ENCODE peak calls at places on chromosomes 3 and 15, in nine cellular contexts. One of them, this sample, is unnamed.

GRCh38 chr3:49701388-49702077 is 12.2 kb downstream of the RNF123 start:
- DNase-seq in Caco-2: no peak
- DNase-seq in choroid plexus epithelial cell: no peak
- DNase-seq in fibroblast of lung: no peak
- DNase-seq in heart left ventricle: no peak
- DNase-seq in left ventricle myocardium inferior: no peak
- DNase-seq in IMR-90: no peak
- DNase-seq in epithelial cell of esophagus: peak; percentile 21
- DNase-seq in GM12865: no peak
- DNase-seq in this sample: peak; percentile 42

GRCh38 chr3:81516042-81516441 is 245.4 kb downstream of the GBE1 start:
- DNase-seq in Caco-2: no peak
- DNase-seq in choroid plexus epithelial cell: no peak
- DNase-seq in fibroblast of lung: no peak
- DNase-seq in heart left ventricle: no peak
- DNase-seq in left ventricle myocardium inferior: no peak
- DNase-seq in IMR-90: peak; percentile 6
- DNase-seq in epithelial cell of esophagus: no peak
- DNase-seq in GM12865: no peak
- DNase-seq in this sample: peak; percentile 9

GRCh38 chr3:194367992-194368841 is 1.3 kb downstream of the LRRC15 start:
- DNase-seq in Caco-2: no peak
- DNase-seq in choroid plexus epithelial cell: no peak
- DNase-seq in fibroblast of lung: peak; percentile 57
- DNase-seq in heart left ventricle: no peak
- DNase-seq in left ventricle myocardium inferior: no peak
- DNase-seq in IMR-90: peak; percentile 60
- DNase-seq in epithelial cell of esophagus: no peak
- DNase-seq in GM12865: no peak
- DNase-seq in this sample: peak; percentile 91

GRCh38 chr15:42020713-42021273 is at the start of gene PLA2G4E:
- DNase-seq in Caco-2: no peak
- DNase-seq in choroid plexus epithelial cell: no peak
- DNase-seq in fibroblast of lung: no peak
- DNase-seq in heart left ventricle: no peak
- DNase-seq in left ventricle myocardium inferior: no peak
- DNase-seq in IMR-90: no peak
- DNase-seq in epithelial cell of esophagus: peak; percentile 77
- DNase-seq in GM12865: no peak
- DNase-seq in this sample: no peak

GRCh38 chr3:4687167-4687566 is 194.0 kb downstream of the ITPR1 start:
- DNase-seq in Caco-2: peak; percentile 52
- DNase-seq in choroid plexus epithelial cell: peak; percentile 55
- DNase-seq in fibroblast of lung: peak; percentile 59
- DNase-seq in heart left ventricle: no peak
- DNase-seq in left ventricle myocardium inferior: no peak
- DNase-seq in IMR-90: no peak
- DNase-seq in epithelial cell of esophagus: peak; percentile 14
- DNase-seq in GM12865: no peak
- DNase-seq in this sample: no peak

GRCh38 chr3:73618461-73618860 is 6.3 kb downstream of the PDZRN3 start:
- DNase-seq in Caco-2: no peak
- DNase-seq in choroid plexus epithelial cell: peak; percentile 14
- DNase-seq in fibroblast of lung: peak; percentile 51
- DNase-seq in heart left ventricle: no peak
- DNase-seq in left ventricle myocardium inferior: no peak
- DNase-seq in IMR-90: peak; percentile 56
- DNase-seq in epithelial cell of esophagus: no peak
- DNase-seq in GM12865: no peak
- DNase-seq in this sample: no peak

GRCh38 chr3:122559906-122560305 is 4.2 kb downstream of the PARP9 start:
- DNase-seq in Caco-2: no peak
- DNase-seq in choroid plexus epithelial cell: peak; percentile 25
- DNase-seq in fibroblast of lung: no peak
- DNase-seq in heart left ventricle: no peak
- DNase-seq in left ventricle myocardium inferior: no peak
- DNase-seq in IMR-90: no peak
- DNase-seq in epithelial cell of esophagus: no peak
- DNase-seq in GM12865: no peak
- DNase-seq in this sample: no peak

GRCh38 chr3:113428581-113428980 is 12.7 kb downstream of the CFAP44 start:
- DNase-seq in Caco-2: no peak
- DNase-seq in choroid plexus epithelial cell: peak; percentile 2
- DNase-seq in fibroblast of lung: peak; percentile 20
- DNase-seq in heart left ventricle: no peak
- DNase-seq in left ventricle myocardium inferior: no peak
- DNase-seq in IMR-90: peak; percentile 8
- DNase-seq in epithelial cell of esophagus: peak; percentile 30
- DNase-seq in GM12865: no peak
- DNase-seq in this sample: no peak

GRCh38 chr3:12318758-12319621 is 30.1 kb downstream of the PPARG start:
- DNase-seq in Caco-2: no peak
- DNase-seq in choroid plexus epithelial cell: peak; percentile 66
- DNase-seq in fibroblast of lung: peak; percentile 21
- DNase-seq in heart left ventricle: no peak
- DNase-seq in left ventricle myocardium inferior: no peak
- DNase-seq in IMR-90: no peak
- DNase-seq in epithelial cell of esophagus: no peak
- DNase-seq in GM12865: no peak
- DNase-seq in this sample: no peak

GRCh38 chr3:140298569-140299070 is 363.6 kb downstream of the CLSTN2 start:
- DNase-seq in Caco-2: no peak
- DNase-seq in choroid plexus epithelial cell: no peak
- DNase-seq in fibroblast of lung: no peak
- DNase-seq in heart left ventricle: no peak
- DNase-seq in left ventricle myocardium inferior: no peak
- DNase-seq in IMR-90: no peak
- DNase-seq in epithelial cell of esophagus: no peak
- DNase-seq in GM12865: no peak
- DNase-seq in this sample: no peak

GRCh38 chr15:49036650-49037545 is 9.3 kb downstream of the SECISBP2L start:
- DNase-seq in Caco-2: no peak
- DNase-seq in choroid plexus epithelial cell: peak; percentile 68
- DNase-seq in fibroblast of lung: peak; percentile 69
- DNase-seq in heart left ventricle: no peak
- DNase-seq in left ventricle myocardium inferior: no peak
- DNase-seq in IMR-90: peak; percentile 72
- DNase-seq in epithelial cell of esophagus: peak; percentile 49
- DNase-seq in GM12865: no peak
- DNase-seq in this sample: peak; percentile 73

GRCh38 chr3:24641628-24642027 is 147.0 kb upstream of the THRB start:
- DNase-seq in Caco-2: no peak
- DNase-seq in choroid plexus epithelial cell: no peak
- DNase-seq in fibroblast of lung: no peak
- DNase-seq in heart left ventricle: no peak
- DNase-seq in left ventricle myocardium inferior: no peak
- DNase-seq in IMR-90: no peak
- DNase-seq in epithelial cell of esophagus: no peak
- DNase-seq in GM12865: no peak
- DNase-seq in this sample: no peak

GRCh38 chr15:85788796-85789495 is 5.8 kb downstream of the KLHL25 start:
- DNase-seq in Caco-2: peak; percentile 25
- DNase-seq in choroid plexus epithelial cell: no peak
- DNase-seq in fibroblast of lung: no peak
- DNase-seq in heart left ventricle: no peak
- DNase-seq in left ventricle myocardium inferior: no peak
- DNase-seq in IMR-90: no peak
- DNase-seq in epithelial cell of esophagus: peak; percentile 67
- DNase-seq in GM12865: no peak
- DNase-seq in this sample: no peak

GRCh38 chr15:56243117-56243773 is 434 bp downstream of the RFX7 start:
- DNase-seq in Caco-2: peak; percentile 47
- DNase-seq in choroid plexus epithelial cell: peak; percentile 23
- DNase-seq in fibroblast of lung: peak; percentile 41
- DNase-seq in heart left ventricle: peak; percentile 51
- DNase-seq in left ventricle myocardium inferior: peak; percentile 39
- DNase-seq in IMR-90: peak; percentile 26
- DNase-seq in epithelial cell of esophagus: peak; percentile 26
- DNase-seq in GM12865: peak; percentile 66
- DNase-seq in this sample: peak; percentile 55

GRCh38 chr3:44885618-44886017 is 11.2 kb downstream of the TGM4 start:
- DNase-seq in Caco-2: no peak
- DNase-seq in choroid plexus epithelial cell: peak; percentile 97
- DNase-seq in fibroblast of lung: peak; percentile 95
- DNase-seq in heart left ventricle: no peak
- DNase-seq in left ventricle myocardium inferior: no peak
- DNase-seq in IMR-90: peak; percentile 96
- DNase-seq in epithelial cell of esophagus: peak; percentile 97
- DNase-seq in GM12865: no peak
- DNase-seq in this sample: peak; percentile 96

GRCh38 chr15:68781766-68782588 is 38.7 kb downstream of the ANP32A start:
- DNase-seq in Caco-2: no peak
- DNase-seq in choroid plexus epithelial cell: no peak
- DNase-seq in fibroblast of lung: no peak
- DNase-seq in heart left ventricle: peak; percentile 84
- DNase-seq in left ventricle myocardium inferior: peak; percentile 72
- DNase-seq in IMR-90: no peak
- DNase-seq in epithelial cell of esophagus: no peak
- DNase-seq in GM12865: no peak
- DNase-seq in this sample: no peak

GRCh38 chr3:191356586-191357439 is 26.5 kb upstream of the UTS2B start:
- DNase-seq in Caco-2: no peak
- DNase-seq in choroid plexus epithelial cell: peak; percentile 88
- DNase-seq in fibroblast of lung: peak; percentile 91
- DNase-seq in heart left ventricle: peak; percentile 54
- DNase-seq in left ventricle myocardium inferior: peak; percentile 33
- DNase-seq in IMR-90: peak; percentile 63
- DNase-seq in epithelial cell of esophagus: peak; percentile 92
- DNase-seq in GM12865: no peak
- DNase-seq in this sample: peak; percentile 76

GRCh38 chr3:56005196-56005805 is 463.0 kb downstream of the ERC2 start:
- DNase-seq in Caco-2: no peak
- DNase-seq in choroid plexus epithelial cell: peak; percentile 34
- DNase-seq in fibroblast of lung: peak; percentile 73
- DNase-seq in heart left ventricle: no peak
- DNase-seq in left ventricle myocardium inferior: no peak
- DNase-seq in IMR-90: no peak
- DNase-seq in epithelial cell of esophagus: peak; percentile 65
- DNase-seq in GM12865: no peak
- DNase-seq in this sample: no peak

GRCh38 chr3:10823516-10823818 is 7.4 kb downstream of the SLC6A11 start:
- DNase-seq in Caco-2: no peak
- DNase-seq in choroid plexus epithelial cell: no peak
- DNase-seq in fibroblast of lung: no peak
- DNase-seq in heart left ventricle: no peak
- DNase-seq in left ventricle myocardium inferior: no peak
- DNase-seq in IMR-90: no peak
- DNase-seq in epithelial cell of esophagus: no peak
- DNase-seq in GM12865: no peak
- DNase-seq in this sample: no peak

GRCh38 chr3:120348981-120349818 is at the start of gene LRRC58:
- DNase-seq in Caco-2: peak; percentile 91
- DNase-seq in choroid plexus epithelial cell: peak; percentile 95
- DNase-seq in fibroblast of lung: peak; percentile 90
- DNase-seq in heart left ventricle: peak; percentile 96
- DNase-seq in left ventricle myocardium inferior: peak; percentile 91
- DNase-seq in IMR-90: peak; percentile 91
- DNase-seq in epithelial cell of esophagus: peak; percentile 95
- DNase-seq in GM12865: peak; percentile 96
- DNase-seq in this sample: peak; percentile 96
- TF ChIP-seq CTCF in Caco-2: no peak
- TF ChIP-seq CTCF in choroid plexus epithelial cell: peak; percentile 13
- TF ChIP-seq CTCF in fibroblast of lung: peak; percentile 12
- TF ChIP-seq CTCF in heart left ventricle: peak; percentile 13
- TF ChIP-seq CTCF in left ventricle myocardium inferior: peak; percentile 43
- TF ChIP-seq CTCF in IMR-90: peak; percentile 30
- TF ChIP-seq CTCF in epithelial cell of esophagus: peak; percentile 10
- TF ChIP-seq CTCF in GM12865: peak; percentile 10
- TF ChIP-seq CTCF in this sample: peak; percentile 14

GRCh38 chr15:45091161-45091560 is 22.8 kb downstream of the DUOX2 start:
- DNase-seq in Caco-2: peak; percentile 45
- DNase-seq in choroid plexus epithelial cell: peak; percentile 40
- DNase-seq in fibroblast of lung: peak; percentile 19
- DNase-seq in heart left ventricle: no peak
- DNase-seq in left ventricle myocardium inferior: no peak
- DNase-seq in IMR-90: peak; percentile 66
- DNase-seq in epithelial cell of esophagus: peak; percentile 66
- DNase-seq in GM12865: no peak
- DNase-seq in this sample: peak; percentile 20
- H3K4me3 ChIP-seq in Caco-2: no peak overlapping the region
- H3K4me3 ChIP-seq in choroid plexus epithelial cell: no peak overlapping the region
- H3K4me3 ChIP-seq in fibroblast of lung: no peak overlapping the region
- H3K4me3 ChIP-seq in heart left ventricle: no peak overlapping the region
- H3K4me3 ChIP-seq in left ventricle myocardium inferior: no peak overlapping the region
- H3K4me3 ChIP-seq in IMR-90: no peak overlapping the region
- H3K4me3 ChIP-seq in epithelial cell of esophagus: no peak overlapping the region
- H3K4me3 ChIP-seq in GM12865: no peak overlapping the region
- H3K4me3 ChIP-seq in this sample: no peak overlapping the region

DNA sequence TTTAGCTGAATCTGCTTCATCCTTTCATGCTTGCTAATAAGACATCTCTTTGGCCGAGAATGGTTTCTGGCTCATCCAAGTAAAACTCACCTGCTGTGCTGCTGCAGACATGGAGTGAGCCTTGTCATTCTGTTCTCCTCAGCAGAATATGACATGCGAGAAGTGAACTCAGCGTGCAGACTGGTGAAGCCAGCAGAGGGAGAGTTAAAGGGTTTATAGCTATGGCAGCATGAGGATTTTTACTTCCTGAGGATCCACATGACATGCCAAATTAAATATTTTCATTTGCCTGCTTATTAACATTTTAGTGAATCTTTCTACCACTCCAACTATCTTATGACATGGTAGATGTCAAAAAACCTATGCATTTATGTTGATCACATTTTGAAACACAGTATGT is 658.3 kb upstream of the NECTIN3 start:
- DNase-seq in Caco-2: no peak
- DNase-seq in choroid plexus epithelial cell: peak; percentile 47
- DNase-seq in fibroblast of lung: peak; percentile 3
- DNase-seq in heart left ventricle: no peak
- DNase-seq in left ventricle myocardium inferior: no peak
- DNase-seq in IMR-90: no peak
- DNase-seq in epithelial cell of esophagus: no peak
- DNase-seq in GM12865: no peak
- DNase-seq in this sample: no peak
- TF ChIP-seq CTCF in Caco-2: no peak
- TF ChIP-seq CTCF in choroid plexus epithelial cell: peak; percentile 33
- TF ChIP-seq CTCF in fibroblast of lung: no peak
- TF ChIP-seq CTCF in heart left ventricle: no peak
- TF ChIP-seq CTCF in left ventricle myocardium inferior: no peak
- TF ChIP-seq CTCF in IMR-90: no peak
- TF ChIP-seq CTCF in epithelial cell of esophagus: no peak
- TF ChIP-seq CTCF in GM12865: no peak
- TF ChIP-seq CTCF in this sample: no peak

GRCh38 chr3:36557708-36558100 is 177.4 kb downstream of the STAC start:
- DNase-seq in Caco-2: no peak
- DNase-seq in choroid plexus epithelial cell: no peak
- DNase-seq in fibroblast of lung: no peak
- DNase-seq in heart left ventricle: no peak
- DNase-seq in left ventricle myocardium inferior: no peak
- DNase-seq in IMR-90: no peak
- DNase-seq in epithelial cell of esophagus: no peak
- DNase-seq in GM12865: no peak
- DNase-seq in this sample: no peak
- H3K4me3 ChIP-seq in Caco-2: no peak overlapping the region
- H3K4me3 ChIP-seq in choroid plexus epithelial cell: no peak overlapping the region
- H3K4me3 ChIP-seq in fibroblast of lung: no peak overlapping the region
- H3K4me3 ChIP-seq in heart left ventricle: no peak overlapping the region
- H3K4me3 ChIP-seq in left ventricle myocardium inferior: no peak overlapping the region
- H3K4me3 ChIP-seq in IMR-90: no peak overlapping the region
- H3K4me3 ChIP-seq in epithelial cell of esophagus: no peak overlapping the region
- H3K4me3 ChIP-seq in GM12865: no peak overlapping the region
- H3K4me3 ChIP-seq in this sample: no peak overlapping the region